ENCODE peak calls at places on chromosomes 3 and 15, in eight cellular contexts. K is NCI-H460, S is stromal cell of bone marrow, U is gastrocnemius medialis, M is neuronal stem cell, N is hypothalamus, X is fibroblast of the aortic adventitia, D is aorta. L is an unnamed sample.

GRCh38 chr3:15332405-15333098 is at the start of gene SH3BP5:
- DNase-seq in S (no peak), N (peak; percentile 70), D (peak; percentile 86), U (peak; percentile 52), X (peak; percentile 56), K (peak; percentile 44), M (peak; percentile 54), L (peak; percentile 76)

GRCh38 chr3:150623945-150624344 is 20.8 kb downstream of the SELENOT start:
- DNase-seq in M (no peak), U (no peak), K (no peak), S (no peak), D (no peak), X (peak; percentile 50), N (no peak), L (no peak)

GRCh38 chr15:58538225-58538731 is 106.5 kb downstream of the LIPC start:
- DNase-seq in N (no peak), X (no peak), S (no peak), U (no peak), D (no peak), K (no peak), M (no peak), L (no peak)

GRCh38 chr15:66749841-66750575 is 48.0 kb downstream of the SMAD6 start:
- DNase-seq in M (no peak), K (no peak), U (no peak), S (no peak), D (peak; percentile 6), X (no peak), N (no peak), L (no peak)

GRCh38 chr15:98548172-98548971 is 100.0 kb upstream of the IGF1R start:
- DNase-seq in S (peak; percentile 83), M (peak; percentile 56), D (peak; percentile 83), K (peak; percentile 28), X (peak; percentile 61), U (peak; percentile 32), N (peak; percentile 80), L (peak; percentile 23)

GRCh38 chr3:17645074-17645698 is 97.2 kb downstream of the TBC1D5 start:
- DNase-seq in S (peak; percentile 64), U (no peak), K (peak; percentile 55), N (peak; percentile 6), D (no peak), M (peak; percentile 40), X (peak; percentile 82), L (peak; percentile 82)

GRCh38 chr3:187186801-187187421 is 10.4 kb upstream of the RTP1 start:
- DNase-seq in X (peak; percentile 96), S (peak; percentile 81), U (peak; percentile 74), D (peak; percentile 85), N (no peak), M (no peak), K (no peak), L (peak; percentile 85)

GRCh38 chr3:186307594-186307993 is 54.4 kb downstream of the DGKG start:
- DNase-seq in X (peak; percentile 72), K (peak; percentile 25), N (no peak), M (peak; percentile 65), S (peak; percentile 31), U (no peak), D (no peak), L (peak; percentile 64)

GRCh38 chr3:188007897-188008296 is 146.1 kb upstream of the LPP start:
- DNase-seq in U (no peak), S (no peak), X (no peak), N (no peak), K (no peak), M (no peak), D (peak; percentile 52), L (no peak)

GRCh38 chr3:72336821-72337479 is 511.3 kb downstream of the SHQ1 start:
- DNase-seq in M (peak; percentile 23), K (no peak), U (peak; percentile 52), D (peak; percentile 68), X (peak; percentile 71), N (peak; percentile 12), S (no peak), L (peak; percentile 89)

GRCh38 chr15:90221251-90221900 is 12.4 kb downstream of the CIB1 start:
- DNase-seq in D (peak; percentile 89), U (peak; percentile 75), S (peak; percentile 86), K (peak; percentile 72), M (no peak), X (peak; percentile 95), N (peak; percentile 73), L (peak; percentile 93)

GRCh38 chr15:100520132-100520921 is 8.4 kb downstream of the CERS3 start:
- DNase-seq in S (no peak), K (no peak), N (no peak), M (no peak), X (no peak), U (no peak), D (peak; percentile 49), L (no peak)

GRCh38 chr15:33089878-33090757 is 104.4 kb downstream of the FMN1 start:
- DNase-seq in D (no peak), M (no peak), K (no peak), S (peak; percentile 49), X (peak; percentile 57), N (no peak), U (peak; percentile 61), L (peak; percentile 69)

GRCh38 chr3:52317178-52317577 is 1.1 kb downstream of the DNAH1 start:
- DNase-seq in U (no peak), X (no peak), D (peak; percentile 48), N (no peak), M (no peak), K (no peak), S (no peak), L (no peak)

GRCh38 chr3:69999191-70000027 is at the start of gene SAMMSON:
- DNase-seq in N (no peak), K (no peak), S (no peak), U (no peak), X (peak; percentile 25), D (peak; percentile 44), M (no peak), L (peak; percentile 37)

GRCh38 chr15:62094398-62094797 is 27.6 kb downstream of the C2CD4A start:
- DNase-seq in M (no peak), K (no peak), D (no peak), U (no peak), X (no peak), N (no peak), S (no peak), L (no peak)

GRCh38 chr3:154132777-154133375 is 11.7 kb downstream of the ARHGEF26 start:
- DNase-seq in X (peak; percentile 22), N (no peak), U (no peak), K (no peak), S (no peak), M (no peak), D (no peak), L (peak; percentile 29)

GRCh38 chr3:23105048-23105447 is 98.1 kb upstream of the UBE2E2 start:
- DNase-seq in X (no peak), U (no peak), D (no peak), K (no peak), M (no peak), N (no peak), S (no peak), L (no peak)

GRCh38 chr3:131193671-131194291 is 167.1 kb downstream of the NEK11 start:
- DNase-seq in X (no peak), N (no peak), M (no peak), K (no peak), S (no peak), D (no peak), U (no peak), L (peak; percentile 10)

GRCh38 chr15:59160880-59161593 is 45.6 kb upstream of the LDHAL6B start:
- DNase-seq in D (no peak), N (peak; percentile 9), K (peak; percentile 25), S (no peak), U (no peak), X (no peak), M (no peak), L (no peak)

GRCh38 chr15:42279234-42279723 is 6.0 kb upstream of the TMEM87A start:
- DNase-seq in S (no peak), U (no peak), N (no peak), X (no peak), K (no peak), D (no peak), M (no peak), L (no peak)

GRCh38 chr3:105369501-105370371 is 3.0 kb downstream of the ALCAM start:
- DNase-seq in M (peak; percentile 11), N (peak; percentile 66), S (peak; percentile 58), K (no peak), D (peak; percentile 86), U (no peak), X (peak; percentile 83), L (peak; percentile 81)

GRCh38 chr15:84112025-84112424 is 123.5 kb upstream of the GOLGA6L4 start:
- DNase-seq in U (no peak), X (no peak), K (no peak), S (no peak), M (no peak), N (no peak), D (no peak), L (peak; percentile 15)